ENCODE peak calls at places on chromosomes 1 and 21, in five cellular contexts. X, A, M, E and D are unnamed samples.

GRCh38 chr1:226708342-226708780 is 30.7 kb downstream of the ITPKB start:
- DNase-seq in X (no peak), A (no peak), M (no peak), E (no peak), D (no peak)

GRCh38 chr1:229271448-229272120 is 673 bp downstream of the RAB4A start:
- DNase-seq in X (peak; percentile 72), A (peak; percentile 51), M (no peak), E (no peak), D (no peak)

GRCh38 chr1:234599617-234600417 is 10.2 kb downstream of the IRF2BP2 start:
- DNase-seq in X (peak; percentile 92), A (peak; percentile 92), M (peak; percentile 39), E (no peak), D (no peak)

GRCh38 chr21:45994086-45994661 is 12.6 kb downstream of the COL6A1 start:
- DNase-seq in X (no peak), A (no peak), M (no peak), E (no peak), D (no peak)

GRCh38 chr1:93579891-93580290 is 101.7 kb downstream of the BCAR3 start:
- DNase-seq in X (peak; percentile 11), A (peak; percentile 76), M (no peak), E (no peak), D (no peak)

GRCh38 chr1:118773656-118774055 is 214.5 kb downstream of the TBX15 start:
- DNase-seq in X (no peak), A (no peak), M (no peak), E (no peak), D (no peak)

GRCh38 chr1:2271841-2272655 is 43.9 kb downstream of the SKI start:
- DNase-seq in X (peak; percentile 60), A (no peak), M (no peak), E (no peak), D (no peak)

GRCh38 chr21:45294509-45295291 is 7.0 kb upstream of the POFUT2 start:
- DNase-seq in X (peak; percentile 31), A (peak; percentile 98), M (no peak), E (no peak), D (peak; percentile 22)

GRCh38 chr1:31717341-31717740 is 13.5 kb upstream of the COL16A1 start:
- DNase-seq in X (peak; percentile 39), A (no peak), M (no peak), E (no peak), D (no peak)

GRCh38 chr21:45981641-45982255 is at the start of gene COL6A1:
- DNase-seq in X (no peak), A (peak; percentile 40), M (no peak), E (no peak), D (no peak)

DNA sequence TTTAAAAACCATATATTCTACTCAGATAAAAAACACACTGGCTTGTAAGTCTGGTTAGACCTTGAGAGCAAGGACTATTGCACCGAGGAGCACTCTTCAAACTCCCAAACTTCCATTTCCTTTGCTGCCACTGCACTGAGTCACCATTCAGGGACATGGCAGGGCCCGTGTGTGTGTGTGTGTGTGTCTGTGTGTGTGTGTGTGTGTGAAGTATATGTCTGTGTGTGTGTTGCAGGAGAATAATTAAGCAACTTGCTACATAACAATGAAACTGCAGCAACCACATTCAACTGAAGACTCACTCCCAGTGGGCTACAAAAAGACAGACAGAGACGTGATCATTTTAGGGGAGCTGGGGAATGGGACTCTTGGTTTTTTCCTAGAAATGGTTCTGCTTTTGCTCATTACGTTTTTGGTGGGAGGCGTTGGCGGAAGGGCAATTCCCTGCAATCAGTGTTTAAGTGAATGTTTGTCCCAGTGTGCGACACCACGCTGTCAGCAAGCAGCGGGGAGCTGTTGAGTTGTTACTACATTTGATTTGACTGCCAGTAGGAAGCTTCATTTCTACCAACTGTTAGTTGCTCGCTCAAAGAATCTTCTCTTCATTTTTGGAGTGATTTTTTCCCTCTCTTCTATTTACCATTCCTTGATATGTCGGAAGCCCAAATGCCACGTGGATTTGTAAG is 36.2 kb downstream of the ESRRG start:
- DNase-seq in X (no peak), A (no peak), M (no peak), E (no peak), D (no peak)
- TF ChIP-seq POLR2AphosphoS5 in X (no peak), A (no peak), M (no peak), E (no peak), D (no peak)

GRCh38 chr1:67832737-67833594 is at the start of gene GNG12:
- DNase-seq in X (peak; percentile 69), A (peak; percentile 83), M (peak; percentile 63), E (no peak), D (no peak)
- TF ChIP-seq EZH2 in X (no peak), A (no peak), M (no peak), E (no peak), D (peak; percentile 58)

GRCh38 chr1:150272379-150272840 is at the start of gene C1orf54:
- DNase-seq in X (peak; percentile 65), A (peak; percentile 63), M (no peak), E (no peak), D (no peak)
- H3K4me3 ChIP-seq in X (no peak within 1 kb of the TSS), A (peak within 1 kb of the TSS; percentile 41), M (peak within 1 kb of the TSS; percentile 20), E (peak within 1 kb of the TSS; percentile 15), D (peak within 1 kb of the TSS; percentile 72)

DNA sequence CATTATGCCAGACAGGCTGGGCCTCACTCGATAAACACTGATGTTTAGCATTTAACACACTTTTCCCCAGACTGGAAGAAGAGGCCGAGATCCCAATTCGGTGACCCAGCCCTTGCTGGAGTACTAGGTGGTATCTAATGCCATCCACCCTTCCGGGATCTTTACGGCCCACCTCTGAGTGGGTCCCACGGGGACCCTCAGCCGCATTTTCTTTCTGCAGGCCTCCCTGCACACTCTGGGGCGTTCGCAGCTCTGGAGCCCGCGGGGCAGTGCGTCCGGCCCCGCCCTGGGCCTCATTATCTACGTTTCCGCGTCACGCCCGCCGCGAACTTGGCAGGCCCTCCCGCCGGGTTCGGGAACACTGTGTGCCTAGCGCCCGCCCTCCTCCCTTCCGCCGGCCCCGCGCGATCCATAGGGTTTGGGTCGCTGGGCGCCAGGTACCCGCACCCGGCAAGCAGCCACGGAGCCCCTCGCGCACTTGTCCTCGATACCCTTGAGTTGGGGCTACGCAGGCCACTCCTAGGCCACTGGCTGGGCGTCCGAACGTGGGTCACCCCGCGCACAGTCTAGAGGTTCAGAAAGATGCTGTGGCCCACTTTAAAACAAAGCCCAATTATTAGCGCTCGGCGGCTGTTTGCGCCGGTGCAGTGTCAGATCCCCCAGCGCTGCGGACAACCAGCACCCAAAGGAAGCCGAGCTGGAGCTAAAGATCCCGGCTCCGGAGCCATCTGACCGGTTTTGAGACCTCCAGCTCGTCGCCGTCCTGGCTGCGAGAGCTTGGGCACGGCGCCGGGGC is 942 bp upstream of the EVA1C start:
- DNase-seq in X (peak; percentile 50), A (peak; percentile 57), M (no peak), E (no peak), D (no peak)
- TF ChIP-seq POLR2AphosphoS5 in X (no peak), A (peak; percentile 40), M (no peak), E (no peak), D (no peak)